ENCODE peak calls at places on chromosome 13, in ten cellular contexts. Y, K, E, A, C, I, P, T, U and Z are unnamed samples.

GRCh38 chr13:51271008-51271407 is 48.8 kb downstream of the FAM124A start:
- DNase-seq in U (no peak), A (no peak), P (no peak), Y (no peak), E (no peak), K (no peak), C (no peak), T (no peak), I (no peak), Z (no peak)

GRCh38 chr13:79290595-79291244 is 115.3 kb downstream of the RBM26 start:
- DNase-seq in T (no peak), A (no peak), C (no peak), Y (no peak), I (no peak), P (no peak), E (no peak), K (no peak), U (no peak), Z (no peak)

GRCh38 chr13:47188802-47189201 is 291.9 kb upstream of the HTR2A start:
- DNase-seq in E (peak; percentile 87), C (no peak), I (no peak), A (no peak), K (no peak), T (no peak), U (peak; percentile 73), Y (no peak), P (no peak), Z (no peak)

GRCh38 chr13:102484329-102484728 is 82.5 kb upstream of the FGF14 start:
- DNase-seq in U (no peak), T (no peak), C (no peak), I (no peak), E (peak; percentile 18), A (no peak), Y (no peak), P (peak; percentile 14), K (no peak), Z (no peak)

GRCh38 chr13:82739881-82740280 is 1142.4 kb downstream of the SLITRK1 start:
- DNase-seq in P (no peak), K (no peak), A (no peak), T (no peak), I (no peak), E (no peak), Y (no peak), C (no peak), U (peak; percentile 48), Z (no peak)

GRCh38 chr13:110546933-110547332 is 14.6 kb downstream of the RAB20 start:
- DNase-seq in U (peak; percentile 97), I (peak; percentile 56), E (peak; percentile 98), A (peak; percentile 94), Y (peak; percentile 82), K (no peak), T (no peak), C (no peak), P (no peak), Z (peak; percentile 71)

GRCh38 chr13:31072041-31072440 is 89.7 kb downstream of the HSPH1 start:
- DNase-seq in Y (no peak), P (no peak), I (no peak), C (no peak), E (peak; percentile 50), T (no peak), K (no peak), U (peak; percentile 35), A (no peak), Z (no peak)

GRCh38 chr13:39586142-39586541 is 16.9 kb downstream of the LHFPL6 start:
- DNase-seq in I (no peak), U (no peak), T (no peak), P (no peak), E (no peak), Y (no peak), C (no peak), A (no peak), K (no peak), Z (no peak)

GRCh38 chr13:46053162-46054012 is 841 bp upstream of the ZC3H13 start:
- DNase-seq in T (no peak), P (no peak), U (no peak), K (no peak), C (no peak), Y (no peak), E (no peak), I (no peak), A (no peak), Z (no peak)

GRCh38 chr13:84543976-84544375 is 661.7 kb upstream of the SLITRK1 start:
- DNase-seq in I (no peak), E (no peak), C (no peak), A (no peak), T (no peak), K (no peak), U (no peak), P (no peak), Y (no peak), Z (no peak)
- TF ChIP-seq CTCF in I (no peak), E (no peak), C (no peak), A (no peak), T (no peak), K (no peak), U (no peak), P (no peak), Y (no peak), Z (no peak)

DNA sequence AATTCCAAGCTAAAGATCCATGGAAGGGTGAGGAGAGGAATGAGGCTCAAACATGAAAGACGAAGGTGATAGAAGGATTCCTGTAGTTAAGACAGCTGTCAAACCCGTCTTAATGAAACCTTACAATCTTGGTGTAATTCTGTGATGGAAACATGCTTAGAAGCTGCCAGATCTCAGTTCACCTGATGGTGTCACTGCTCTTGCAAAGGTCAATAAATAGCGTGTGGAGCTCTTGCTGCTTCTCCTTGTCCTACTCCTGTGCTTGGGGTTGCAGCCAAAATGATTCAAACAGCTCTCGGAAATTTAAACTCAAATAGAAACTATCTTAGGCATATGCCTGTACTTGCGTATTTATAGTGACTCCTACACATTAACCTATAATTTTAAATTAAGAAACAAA is 1705.0 kb downstream of the OLFM4 start:
- DNase-seq in A (no peak), U (no peak), T (no peak), K (no peak), E (peak; percentile 0), I (no peak), P (no peak), Y (no peak), C (no peak), Z (no peak)
- TF ChIP-seq CTCF in A (no peak), U (no peak), T (no peak), K (no peak), E (no peak), I (no peak), P (no peak), Y (no peak), C (peak; percentile 20), Z (no peak)

GRCh38 chr13:59766236-59766635 is 397.5 kb downstream of the DIAPH3 start:
- DNase-seq in E (no peak), Y (no peak), I (no peak), C (no peak), U (no peak), K (no peak), A (no peak), P (no peak), T (no peak), Z (no peak)

GRCh38 chr13:59770451-59770850 is 393.3 kb downstream of the DIAPH3 start:
- DNase-seq in K (no peak), T (no peak), P (no peak), C (no peak), Y (no peak), E (no peak), U (no peak), A (no peak), I (no peak), Z (no peak)

GRCh38 chr13:59774511-59774911 is 389.2 kb downstream of the DIAPH3 start:
- DNase-seq in I (no peak), C (no peak), Y (no peak), E (peak; percentile 66), T (no peak), P (peak; percentile 72), K (no peak), U (peak; percentile 63), A (no peak), Z (peak; percentile 20)

GRCh38 chr13:59776924-59777690 is 386.6 kb downstream of the DIAPH3 start:
- DNase-seq in P (peak; percentile 10), K (no peak), Y (no peak), U (peak; percentile 88), I (no peak), A (peak; percentile 75), E (peak; percentile 91), C (no peak), T (no peak), Z (peak; percentile 63)

DNA sequence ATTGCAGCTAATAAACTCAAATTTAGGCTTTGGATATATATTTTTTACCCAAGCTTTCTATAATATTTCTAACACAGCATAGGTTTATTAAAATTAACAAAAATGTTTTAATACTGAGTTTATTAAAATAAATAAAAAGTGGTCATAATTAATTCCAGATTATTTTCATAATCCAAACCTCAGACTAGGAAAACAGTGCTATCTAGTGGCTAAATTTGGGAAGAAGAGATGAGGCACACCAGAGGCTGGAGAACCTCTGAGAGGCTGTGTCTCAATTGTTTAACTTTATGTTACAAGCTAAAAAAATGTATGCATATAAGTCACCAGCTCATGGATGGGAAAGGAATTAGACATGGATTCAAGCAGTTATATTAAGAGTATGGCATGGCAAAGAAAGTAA is 392.5 kb downstream of the DIAPH3 start:
- DNase-seq in U (peak; percentile 47), A (peak; percentile 25), T (no peak), K (no peak), E (peak; percentile 57), I (no peak), C (no peak), P (no peak), Y (no peak), Z (no peak)
- TF ChIP-seq CTCF in U (peak; percentile 79), A (peak; percentile 46), T (no peak), K (peak; percentile 22), E (peak; percentile 66), I (peak; percentile 17), C (peak; percentile 64), P (peak; percentile 60), Y (peak; percentile 50), Z (peak; percentile 66)

DNA sequence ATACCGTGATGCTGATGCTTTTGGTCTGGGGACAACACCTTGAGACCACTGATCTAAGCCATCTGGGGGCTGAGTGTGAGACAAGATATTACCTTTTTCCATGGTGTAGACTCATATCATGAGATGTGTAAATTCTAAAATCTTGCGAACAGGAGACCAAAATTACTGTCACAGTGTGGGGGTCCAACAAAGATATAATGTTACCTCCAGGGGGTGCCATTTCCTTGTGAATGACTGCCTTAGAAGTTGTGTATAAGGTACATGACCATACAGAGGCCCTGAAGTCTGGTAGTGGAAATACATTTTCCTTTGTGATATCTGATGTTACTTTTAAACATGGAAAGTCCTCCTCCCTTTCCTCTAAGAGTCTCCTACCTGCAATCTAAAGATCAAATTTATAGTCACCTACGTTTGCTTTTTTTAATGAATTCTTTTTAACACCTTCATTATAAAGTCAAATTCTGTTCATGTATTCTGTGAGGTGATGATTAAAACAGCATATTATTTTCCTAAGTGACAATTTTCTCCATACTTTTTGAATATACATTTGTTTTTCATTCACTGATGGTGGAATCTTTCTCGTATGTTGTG is 113.5 kb downstream of the RFC3 start:
- DNase-seq in K (no peak), E (peak; percentile 74), T (no peak), Y (no peak), A (peak; percentile 39), C (peak; percentile 13), I (peak; percentile 37), U (peak; percentile 77), P (no peak), Z (peak; percentile 61)
- TF ChIP-seq CTCF in K (peak; percentile 54), E (peak; percentile 47), T (no peak), Y (peak; percentile 24), A (no peak), C (peak; percentile 74), I (peak; percentile 60), U (peak; percentile 57), P (peak; percentile 53), Z (peak; percentile 45)